ENCODE peak calls at places on chromosomes 2 and 18, in seven cellular contexts. O is endothelial cell of umbilical vein, A is fibroblast of lung, N is neural progenitor cell, F is K562, S is mammary epithelial cell, R is keratinocyte. K is an unnamed sample.

GRCh38 chr2:158760887-158761286 is 34.2 kb upstream of the DAPL1 start:
- DNase-seq in O (no peak), A (no peak), N (no peak), F (no peak), S (no peak), R (no peak), K (no peak)

GRCh38 chr18:37575646-37576045 is 10.0 kb upstream of the CELF4 start:
- DNase-seq in O (no peak), A (no peak), N (no peak), F (no peak), S (no peak), R (no peak), K (no peak)

GRCh38 chr18:57748770-57749603 is 54.1 kb downstream of the ATP8B1 start:
- DNase-seq in O (peak), A (peak), N (no peak), F (no peak), S (peak), R (no peak), K (no peak)

GRCh38 chr18:78612801-78613200 is 366.8 kb upstream of the SALL3 start:
- DNase-seq in O (no peak), A (no peak), N (no peak), F (no peak), S (no peak), R (no peak), K (no peak)

GRCh38 chr2:198488964-198489363 is 684.6 kb downstream of the PLCL1 start:
- DNase-seq in O (no peak), A (no peak), N (no peak), F (no peak), S (no peak), R (no peak), K (no peak)

GRCh38 chr18:8965398-8965797 is 137.1 kb upstream of the NDUFV2 start:
- DNase-seq in O (no peak), A (no peak), N (no peak), F (no peak), S (no peak), R (no peak), K (no peak)

GRCh38 chr2:197453914-197454398 is 604 bp downstream of the COQ10B start:
- DNase-seq in O (peak), A (peak), N (no peak), F (peak), S (no peak), R (no peak), K (no peak)

GRCh38 chr2:145036421-145036901 is 516.5 kb upstream of the ZEB2 start:
- DNase-seq in O (no peak), A (no peak), N (no peak), F (no peak), S (no peak), R (no peak), K (no peak)

GRCh38 chr18:49021433-49022129 is 70.8 kb upstream of the SMAD7 start:
- DNase-seq in O (peak), A (peak), N (peak), F (peak), S (peak), R (peak), K (no peak)

GRCh38 chr2:99656938-99657337 is 167.1 kb upstream of the REV1 start:
- DNase-seq in O (no peak), A (no peak), N (no peak), F (no peak), S (no peak), R (no peak), K (no peak)

GRCh38 chr2:47321006-47321405 is 82.0 kb upstream of the MSH2 start:
- DNase-seq in O (no peak), A (no peak), N (no peak), F (no peak), S (no peak), R (no peak), K (no peak)

GRCh38 chr2:171811229-171811628 is 82.8 kb downstream of the SLC25A12 start:
- DNase-seq in O (peak), A (peak), N (peak), F (no peak), S (peak), R (no peak), K (no peak)

GRCh38 chr2:193824474-193824873 is 1629.7 kb upstream of the TMEFF2 start:
- DNase-seq in O (peak), A (no peak), N (no peak), F (no peak), S (peak), R (peak), K (no peak)

GRCh38 chr2:52639692-52640091 is 1127.9 kb upstream of the CHAC2 start:
- DNase-seq in O (no peak), A (peak), N (no peak), F (no peak), S (no peak), R (no peak), K (no peak)

GRCh38 chr2:72830273-72830672 is 4.4 kb upstream of the EXOC6B start:
- DNase-seq in O (no peak), A (no peak), N (no peak), F (no peak), S (no peak), R (no peak), K (no peak)

GRCh38 chr2:230666885-230667712 is 45.5 kb upstream of the CAB39 start:
- DNase-seq in O (no peak), A (peak), N (peak), F (no peak), S (peak), R (peak), K (no peak)

GRCh38 chr2:132274000-132274399 is 112.2 kb upstream of the ANKRD30BL start:
- DNase-seq in O (no peak), A (no peak), N (no peak), F (no peak), S (no peak), R (no peak), K (no peak)

GRCh38 chr2:132275396-132275795 is 113.6 kb upstream of the ANKRD30BL start:
- DNase-seq in O (no peak), A (no peak), N (no peak), F (no peak), S (no peak), R (no peak), K (no peak)

GRCh38 chr2:132278267-132278666 is 116.5 kb upstream of the ANKRD30BL start:
- DNase-seq in O (no peak), A (no peak), N (no peak), F (no peak), S (no peak), R (no peak), K (no peak)

GRCh38 chr2:132279344-132279743 is 117.6 kb upstream of the ANKRD30BL start:
- DNase-seq in O (no peak), A (no peak), N (no peak), F (no peak), S (no peak), R (no peak), K (no peak)

DNA sequence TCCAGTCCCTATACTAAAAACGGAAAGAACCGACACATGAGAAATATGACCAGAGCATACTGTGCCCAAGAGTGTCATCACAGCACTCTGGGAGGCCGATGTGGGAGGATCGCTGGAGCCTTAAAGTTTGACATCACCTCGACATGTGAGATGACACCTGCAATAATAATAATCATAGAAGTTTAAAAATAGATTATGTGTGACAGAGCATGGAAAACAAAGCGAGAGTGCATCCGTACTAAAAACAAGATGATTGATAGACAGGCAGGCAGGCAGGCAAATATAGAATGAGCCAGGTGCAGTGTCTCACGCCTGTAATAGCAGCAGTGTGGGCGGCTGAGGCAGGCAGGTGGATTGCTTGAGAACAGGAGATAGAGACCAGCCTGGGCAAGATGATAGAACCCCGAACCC is 114.8 kb upstream of the ANKRD30BL start:
- DNase-seq in O (no peak), A (no peak), N (no peak), F (no peak), S (no peak), R (no peak), K (no peak)
- TF ChIP-seq EZH2 in O (no peak), A (no peak), N (no peak), F (no peak), S (no peak), R (no peak), K (no peak)

DNA sequence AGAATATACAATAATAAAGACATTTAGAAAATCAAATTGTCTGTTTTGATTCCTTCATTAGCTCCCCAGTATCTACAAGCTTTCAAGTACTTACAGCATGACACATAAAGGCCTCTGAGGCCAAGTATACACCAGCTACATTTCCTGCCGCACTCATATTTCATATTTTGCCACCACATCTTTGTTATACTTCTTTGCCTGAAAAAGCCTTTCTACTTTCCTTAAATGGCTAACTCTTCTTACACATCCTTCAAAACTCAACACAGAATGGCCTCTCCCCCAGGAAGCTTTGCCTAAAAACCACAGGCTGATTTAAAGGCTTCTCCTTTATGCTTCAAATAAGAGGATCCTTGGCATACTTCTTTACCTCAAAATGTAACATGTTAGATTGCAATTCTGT is 4.5 kb downstream of the STK17B start:
- DNase-seq in O (peak), A (peak), N (no peak), F (no peak), S (peak), R (no peak), K (no peak)
- H3K4me3 ChIP-seq in O (no peak), A (no peak), N (no peak), F (no peak), S (no peak), R (peak), K (peak)

GRCh38 chr2:66283776-66284175 is 151.1 kb upstream of the MEIS1 start:
- DNase-seq in O (no peak), A (no peak), N (no peak), F (no peak), S (no peak), R (no peak), K (peak)
- H3K9ac ChIP-seq in O (no peak), A (no peak), N (no peak), F (no peak), S (no peak), R (no peak), K (peak)

GRCh38 chr2:102142829-102143449 is 393 bp downstream of the IL1R1 start:
- DNase-seq in O (no peak), A (peak), N (no peak), F (no peak), S (peak), R (no peak), K (no peak)
- TF ChIP-seq EZH2 in O (no peak), A (no peak), N (no peak), F (no peak), S (no peak), R (no peak), K (no peak)

GRCh38 chr18:62751977-62752376 is 36.6 kb downstream of the PHLPP1 start:
- DNase-seq in O (no peak), A (no peak), N (no peak), F (no peak), S (no peak), R (no peak), K (no peak)
- H3K4me3 ChIP-seq in O (no peak), A (no peak), N (peak), F (no peak), S (no peak), R (no peak), K (no peak)

K was measured in SK-N-MC.